ENCODE peak calls at places on chromosomes 11 and 22, in four cellular contexts. R is PC-9, O is endodermal cell, D is Caco-2. C is an unnamed sample.

GRCh38 chr11:36118084-36118483 is 171.1 kb downstream of the COMMD9 start:
- DNase-seq in R (no peak), O (no peak), D (no peak), C (no peak)

GRCh38 chr22:33393432-33393831 is 335.3 kb upstream of the SYN3 start:
- DNase-seq in R (no peak), O (no peak), D (no peak), C (no peak)

GRCh38 chr11:5624489-5625278 is at the start of gene TRIM34:
- DNase-seq in R (peak; percentile 63), O (peak; percentile 80), D (peak; percentile 76), C (peak; percentile 15)

GRCh38 chr11:11588243-11588642 is 33.6 kb downstream of the GALNT18 start:
- DNase-seq in R (no peak), O (no peak), D (no peak), C (no peak)

GRCh38 chr11:9001736-9002135 is 2.1 kb downstream of the NRIP3 start:
- DNase-seq in R (peak; percentile 44), O (no peak), D (no peak), C (peak; percentile 89)

GRCh38 chr22:43996170-43996980 is 27.7 kb upstream of the PARVB start:
- DNase-seq in R (peak; percentile 32), O (no peak), D (no peak), C (peak; percentile 90)

GRCh38 chr11:17649696-17650600 is 69.4 kb upstream of the MYOD1 start:
- DNase-seq in R (no peak), O (peak; percentile 44), D (no peak), C (no peak)

GRCh38 chr11:65540290-65541092 is 15.6 kb downstream of the SCYL1 start:
- DNase-seq in R (peak; percentile 66), O (peak; percentile 99), D (peak; percentile 71), C (peak; percentile 85)

GRCh38 chr22:21606775-21607174 is 23.0 kb downstream of the YDJC start:
- DNase-seq in R (no peak), O (no peak), D (no peak), C (no peak)

GRCh38 chr22:28935713-28936112 is 52.3 kb downstream of the ZNRF3 start:
- DNase-seq in R (no peak), O (no peak), D (no peak), C (no peak)

GRCh38 chr22:20624161-20624616 is 116.8 kb downstream of the MED15 start:
- DNase-seq in R (no peak), O (no peak), D (no peak), C (no peak)

GRCh38 chr11:102191832-102192231 is 81.6 kb downstream of the YAP1 start:
- DNase-seq in R (no peak), O (no peak), D (no peak), C (no peak)

GRCh38 chr11:133955945-133956421 is 785 bp downstream of the IGSF9B start:
- DNase-seq in R (no peak), O (peak; percentile 62), D (no peak), C (no peak)

GRCh38 chr11:60924906-60925684 is 835 bp downstream of the TMEM132A start:
- DNase-seq in R (no peak), O (peak; percentile 74), D (peak; percentile 37), C (no peak)

GRCh38 chr11:133163463-133164419 is 368.6 kb downstream of the OPCML start:
- DNase-seq in R (peak; percentile 45), O (peak; percentile 65), D (no peak), C (no peak)

GRCh38 chr22:29607426-29607825 is 4.0 kb downstream of the NF2 start:
- DNase-seq in R (no peak), O (no peak), D (no peak), C (no peak)

GRCh38 chr11:17782938-17783337 is 48.4 kb downstream of the KCNC1 start:
- DNase-seq in R (no peak), O (no peak), D (no peak), C (no peak)

GRCh38 chr11:76327756-76328388 is 53.1 kb downstream of the THAP12 start:
- DNase-seq in R (no peak), O (no peak), D (peak; percentile 46), C (no peak)

GRCh38 chr22:50209893-50210292 is 9.1 kb downstream of the SELENOO start:
- DNase-seq in R (peak; percentile 53), O (peak; percentile 79), D (no peak), C (peak; percentile 64)

GRCh38 chr11:3089236-3090061 is 32.2 kb upstream of the CARS1 start:
- DNase-seq in R (no peak), O (no peak), D (no peak), C (no peak)

GRCh38 chr22:49638001-49638400 is 189.7 kb downstream of the BRD1 start:
- DNase-seq in R (no peak), O (no peak), D (no peak), C (no peak)

GRCh38 chr22:26553056-26553752 is 36.7 kb downstream of the TPST2 start:
- DNase-seq in R (no peak), O (no peak), D (no peak), C (no peak)

GRCh38 chr22:48209473-48210271 is 1447.2 kb downstream of the TBC1D22A start:
- DNase-seq in R (no peak), O (no peak), D (no peak), C (no peak)

GRCh38 chr11:11620966-11621880 is 582 bp downstream of the GALNT18 start:
- DNase-seq in R (no peak), O (peak; percentile 65), D (no peak), C (no peak)

GRCh38 chr11:114091791-114092397 is 32.4 kb downstream of the ZBTB16 start:
- DNase-seq in R (no peak), O (peak; percentile 57), D (no peak), C (no peak)

GRCh38 chr22:38305481-38306448 is 11.5 kb downstream of the CSNK1E start:
- DNase-seq in R (peak; percentile 89), O (peak; percentile 88), D (no peak), C (no peak)

GRCh38 chr11:130781906-130782305 is 134.4 kb downstream of the SNX19 start:
- DNase-seq in R (peak; percentile 68), O (no peak), D (no peak), C (no peak)

GRCh38 chr11:96205460-96205809 is 137.6 kb downstream of the MAML2 start:
- DNase-seq in R (no peak), O (no peak), D (no peak), C (no peak)

GRCh38 chr11:73197348-73197747 is 20.7 kb upstream of the P2RY2 start:
- DNase-seq in R (peak; percentile 95), O (peak; percentile 22), D (peak; percentile 68), C (no peak)

GRCh38 chr11:120337133-120337895 is 1.1 kb downstream of the ARHGEF12 start:
- DNase-seq in R (peak; percentile 50), O (no peak), D (peak; percentile 54), C (no peak)

GRCh38 chr11:47466701-47467250 is 17.8 kb upstream of the RAPSN start:
- DNase-seq in R (peak; percentile 67), O (peak; percentile 55), D (no peak), C (no peak)

GRCh38 chr11:69419662-69420061 is 61.8 kb upstream of the LINC01488 start:
- DNase-seq in R (no peak), O (no peak), D (no peak), C (no peak)

GRCh38 chr11:122071680-122072321 is 44.2 kb downstream of the BLID start:
- DNase-seq in R (no peak), O (no peak), D (no peak), C (no peak)

GRCh38 chr22:17836977-17837742 is 62.9 kb upstream of the BID start:
- DNase-seq in R (peak; percentile 36), O (peak; percentile 77), D (no peak), C (no peak)

GRCh38 chr11:44615041-44615513 is 49.6 kb downstream of the CD82 start:
- DNase-seq in R (no peak), O (no peak), D (no peak), C (no peak)

GRCh38 chr11:120086651-120087050 is 51.3 kb downstream of the TRIM29 start:
- DNase-seq in R (no peak), O (no peak), D (no peak), C (no peak)

GRCh38 chr11:28195449-28195848 is 87.3 kb downstream of the METTL15 start:
- DNase-seq in R (no peak), O (no peak), D (no peak), C (no peak)

GRCh38 chr11:94199367-94200130 is 70.9 kb downstream of the PANX1 start:
- DNase-seq in R (no peak), O (no peak), D (no peak), C (no peak)

GRCh38 chr22:27617214-27617881 is 184.2 kb downstream of the MN1 start:
- DNase-seq in R (no peak), O (no peak), D (no peak), C (no peak)
- H3K27me3 ChIP-seq in R (no peaks in the 10 kb centered on the region), O (peaks cover 39% of the 10 kb centered on the region), D (no peaks in the 10 kb centered on the region), C (peaks cover 24% of the 10 kb centered on the region)

DNA sequence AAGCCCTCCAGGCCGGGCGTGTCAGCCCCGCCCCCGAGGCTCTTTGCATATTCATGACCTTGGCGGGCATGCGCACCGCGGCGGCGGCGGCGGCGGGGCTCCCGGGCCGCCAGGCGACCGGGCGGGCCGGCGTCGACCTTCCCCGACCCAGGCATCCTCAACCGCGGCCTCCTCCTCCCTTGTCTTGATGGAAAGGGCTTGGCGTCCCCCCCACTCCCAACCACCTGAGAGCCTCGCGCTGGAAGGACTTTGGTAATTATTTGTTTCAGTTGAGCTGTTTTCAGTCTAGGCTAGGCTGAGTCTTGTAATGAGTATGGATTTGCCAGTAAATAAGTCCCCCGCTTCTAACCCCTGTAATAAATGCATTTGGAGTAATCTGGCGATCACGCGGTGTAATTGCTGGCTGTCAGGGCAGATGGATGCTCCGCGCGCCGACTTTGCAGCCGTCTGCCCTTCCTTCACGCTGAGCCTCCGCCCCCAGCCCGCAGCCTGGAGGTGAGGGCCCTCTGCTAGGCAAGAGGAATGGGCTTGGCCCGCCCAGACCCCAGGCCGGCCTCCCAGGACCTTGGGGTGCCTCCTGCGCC is 25.2 kb downstream of the FLRT1 start:
- DNase-seq in R (no peak), O (peak; percentile 90), D (no peak), C (no peak)
- H3K27me3 ChIP-seq in R (no peaks in the 10 kb centered on the region), O (peaks cover 39% of the 10 kb centered on the region), D (no peaks in the 10 kb centered on the region), C (no peaks in the 10 kb centered on the region)

DNA sequence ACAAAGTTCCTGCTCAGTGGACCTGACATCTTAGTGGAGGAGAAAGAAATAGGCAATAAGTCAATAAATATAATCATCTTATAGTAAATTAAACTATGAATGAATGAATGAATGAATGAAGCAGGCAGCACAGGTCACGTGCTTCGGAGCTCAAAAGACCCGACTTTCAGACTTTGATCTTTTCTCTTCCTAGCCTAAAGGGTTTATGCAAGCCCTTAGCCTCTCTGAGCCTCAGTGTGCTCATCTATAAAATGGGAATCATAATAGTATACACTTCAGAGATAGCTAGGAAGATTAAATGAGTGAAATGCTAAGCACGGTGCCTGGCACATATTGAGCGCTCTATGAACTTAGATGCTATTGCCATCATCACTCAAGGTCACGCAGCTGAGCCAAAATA is 7.5 kb downstream of the PVALB start:
- DNase-seq in R (no peak), O (no peak), D (no peak), C (no peak)
- H3K27me3 ChIP-seq in R (peaks cover 31% of the 10 kb centered on the region), O (peaks cover 18% of the 10 kb centered on the region), D (no peaks in the 10 kb centered on the region), C (peaks cover 10% of the 10 kb centered on the region)

GRCh38 chr22:31291403-31291715 is 929 bp downstream of the PIK3IP1 start:
- DNase-seq in R (no peak), O (no peak), D (no peak), C (no peak)
- H3K27me3 ChIP-seq in R (no peaks in the 10 kb centered on the region), O (peaks cover 34% of the 10 kb centered on the region), D (no peaks in the 10 kb centered on the region), C (no peaks in the 10 kb centered on the region)

GRCh38 chr11:32426819-32427615 is 8.3 kb downstream of the WT1 start:
- DNase-seq in R (no peak), O (peak; percentile 74), D (no peak), C (no peak)
- H3K27me3 ChIP-seq in R (no peaks in the 10 kb centered on the region), O (peaks cover 98% of the 10 kb centered on the region), D (no peaks in the 10 kb centered on the region), C (no peaks in the 10 kb centered on the region)

C was measured in HL-60.